ENCODE peak calls at places on chromosomes 7 and 10, in eight cellular contexts. I is Peyer's patch, T is GM13977, V is AG10803, A is ovary, N is MM.1S, L is tibial artery, Y is mucosa of descending colon. O is an unnamed sample.

GRCh38 chr10:27745719-27746363 is at the start of gene MKX:
- DNase-seq in T (no peak), L (peak), I (peak), V (peak), A (peak), N (no peak), Y (peak), O (peak)

GRCh38 chr7:116210345-116211005 is at the start of gene TES:
- DNase-seq in N (peak), L (peak), V (peak), Y (peak), T (peak), I (peak), A (peak), O (peak)

GRCh38 chr7:36228039-36228438 is 75.0 kb downstream of the EEPD1 start:
- DNase-seq in T (no peak), Y (no peak), A (no peak), L (no peak), N (no peak), I (no peak), V (peak), O (no peak)

GRCh38 chr7:128861957-128862570 is 592 bp upstream of the ATP6V1F start:
- DNase-seq in I (no peak), L (no peak), T (no peak), V (no peak), N (no peak), Y (no peak), A (no peak), O (no peak)

GRCh38 chr7:148501707-148502139 is 88.8 kb upstream of the C7orf33 start:
- DNase-seq in A (no peak), T (no peak), Y (no peak), I (peak), V (no peak), N (peak), L (no peak), O (peak)

GRCh38 chr7:130150587-130150986 is 54.6 kb downstream of the TMEM209 start:
- DNase-seq in L (no peak), N (peak), V (no peak), A (no peak), I (peak), Y (no peak), T (no peak), O (no peak)

GRCh38 chr10:85623342-85623741 is 743.3 kb downstream of the GRID1 start:
- DNase-seq in V (no peak), Y (no peak), L (no peak), T (no peak), I (no peak), N (no peak), A (no peak), O (no peak)

GRCh38 chr10:97771913-97772823 is at the start of gene SFRP5:
- DNase-seq in L (no peak), Y (no peak), T (no peak), N (no peak), I (peak), A (no peak), V (no peak), O (no peak)

GRCh38 chr10:117374506-117375359 is 507 bp downstream of the PDZD8 start:
- DNase-seq in L (peak), Y (peak), N (peak), A (no peak), T (peak), V (peak), I (peak), O (peak)

GRCh38 chr7:43646603-43647313 is 63.9 kb downstream of the STK17A start:
- DNase-seq in N (peak), T (no peak), I (no peak), A (no peak), Y (no peak), L (no peak), V (peak), O (no peak)

GRCh38 chr10:33320288-33320687 is 14.2 kb downstream of the NRP1 start:
- DNase-seq in Y (no peak), A (no peak), T (no peak), N (no peak), V (no peak), I (no peak), L (no peak), O (no peak)

GRCh38 chr7:76191783-76192240 is 9.9 kb upstream of the SRRM3 start:
- DNase-seq in N (no peak), L (no peak), Y (no peak), V (peak), A (no peak), I (no peak), T (no peak), O (no peak)

GRCh38 chr7:102326156-102326914 is 29.9 kb downstream of the SPDYE6 start:
- DNase-seq in T (peak), L (no peak), I (no peak), N (no peak), V (no peak), Y (no peak), A (no peak), O (no peak)

GRCh38 chr7:102331536-102332275 is 24.5 kb downstream of the SPDYE6 start:
- DNase-seq in A (no peak), N (no peak), Y (no peak), L (no peak), T (peak), I (no peak), V (no peak), O (no peak)
- TF ChIP-seq CTCF in A (no peak), N (no peak), Y (no peak), L (no peak), T (no peak), I (no peak), V (no peak), O (no peak)

GRCh38 chr7:139230484-139230773 is 608 bp upstream of the UBN2 start:
- DNase-seq in I (no peak), V (no peak), L (no peak), A (no peak), T (peak), Y (no peak), N (no peak), O (no peak)
- TF ChIP-seq CTCF in I (no peak), V (no peak), L (no peak), A (no peak), T (no peak), Y (no peak), N (no peak), O (no peak)

DNA sequence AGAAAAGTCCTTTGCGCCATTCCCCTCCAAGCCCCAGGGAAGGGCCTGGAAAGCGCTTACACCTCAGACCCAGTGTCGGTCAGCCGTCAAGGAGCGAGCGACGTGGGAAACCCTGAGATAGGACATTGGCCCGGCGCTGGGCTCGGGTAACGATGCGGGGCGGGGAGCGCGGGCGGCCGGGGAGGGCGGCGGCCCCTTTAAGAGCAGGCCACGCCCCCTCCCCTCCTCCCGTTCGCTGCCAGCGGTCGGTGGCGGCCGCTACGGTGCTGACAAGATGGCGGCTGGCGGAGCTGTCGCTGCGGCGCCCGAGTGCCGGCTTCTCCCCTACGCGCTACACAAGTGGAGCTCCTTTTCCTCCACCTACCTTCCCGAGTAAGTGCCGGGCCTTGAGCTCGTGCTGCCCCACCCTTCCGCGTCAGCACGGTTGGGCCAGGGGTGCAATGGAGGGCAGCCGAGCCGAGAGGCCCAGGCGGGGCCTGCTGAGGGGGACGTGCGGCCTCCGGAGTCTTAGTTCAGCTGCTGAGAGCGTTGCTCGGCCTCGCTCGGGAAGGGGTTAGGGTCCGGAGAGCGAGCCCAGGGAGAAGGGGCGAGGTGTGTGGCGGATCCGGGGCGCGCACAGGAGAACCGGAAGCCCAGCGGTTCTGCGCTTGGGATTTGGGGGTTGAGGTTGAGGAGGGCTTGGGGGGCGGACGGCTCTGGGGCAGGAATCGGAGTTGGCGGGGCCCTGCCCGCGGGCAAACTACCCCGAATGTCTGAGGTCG is at the start of gene MKLN1:
- DNase-seq in Y (peak), N (peak), A (peak), T (peak), V (peak), I (peak), L (peak), O (peak)
- TF ChIP-seq CTCF in Y (no peak), N (no peak), A (no peak), T (no peak), V (no peak), I (no peak), L (no peak), O (no peak)

GRCh38 chr10:113922787-113923570 is 68.5 kb downstream of the NHLRC2 start:
- DNase-seq in N (no peak), Y (no peak), L (no peak), I (no peak), T (no peak), V (no peak), A (no peak), O (no peak)
- TF ChIP-seq CTCF in N (no peak), Y (no peak), L (no peak), I (no peak), T (peak), V (no peak), A (no peak), O (no peak)

GRCh38 chr7:81482600-81483186 is 287.2 kb downstream of the HGF start:
- DNase-seq in A (no peak), Y (no peak), V (peak), T (peak), N (peak), L (no peak), I (no peak), O (no peak)
- TF ChIP-seq CTCF in A (peak), Y (peak), V (peak), T (peak), N (peak), L (peak), I (peak), O (peak)

DNA sequence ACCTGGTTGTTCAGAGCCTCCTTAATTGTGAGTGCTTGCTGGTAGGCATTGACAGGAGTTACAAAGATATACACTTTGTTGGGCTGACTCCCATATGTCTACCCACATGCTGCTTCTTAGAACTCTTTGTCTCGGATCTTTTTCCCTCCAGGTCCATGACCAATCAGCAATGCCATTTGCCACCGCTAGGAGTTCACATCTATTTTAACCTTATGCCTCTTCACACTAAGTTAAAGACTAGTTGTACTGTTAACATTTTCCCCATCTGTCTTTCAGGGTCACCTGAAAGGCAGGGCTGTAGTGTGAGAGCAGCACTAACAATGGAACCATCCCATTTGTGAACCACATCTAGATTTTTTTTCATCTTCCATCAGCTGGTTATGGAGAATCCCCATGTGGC is 226.7 kb upstream of the NPY start:
- DNase-seq in V (no peak), L (no peak), T (no peak), Y (no peak), N (no peak), A (no peak), I (no peak), O (no peak)
- TF ChIP-seq CTCF in V (no peak), L (no peak), T (no peak), Y (no peak), N (peak), A (no peak), I (no peak), O (no peak)

GRCh38 chr7:55288070-55288824 is 76.9 kb upstream of the LANCL2 start:
- DNase-seq in L (no peak), A (no peak), N (no peak), T (no peak), I (no peak), V (no peak), Y (no peak), O (no peak)
- TF ChIP-seq CTCF in L (no peak), A (no peak), N (no peak), T (peak), I (no peak), V (no peak), Y (no peak), O (no peak)

GRCh38 chr7:107386543-107386900 is 83.3 kb upstream of the GPR22 start:
- DNase-seq in I (no peak), Y (no peak), T (no peak), L (no peak), V (no peak), N (no peak), A (no peak), O (no peak)

GRCh38 chr7:107388604-107389003 is 81.3 kb upstream of the GPR22 start:
- DNase-seq in N (no peak), T (no peak), I (no peak), A (no peak), V (no peak), L (no peak), Y (no peak), O (no peak)

GRCh38 chr7:107387573-107388219 is 82.2 kb upstream of the GPR22 start:
- DNase-seq in T (no peak), V (peak), A (no peak), N (no peak), Y (no peak), L (peak), I (no peak), O (no peak)

GRCh38 chr7:107384025-107384424 is 85.8 kb upstream of the GPR22 start:
- DNase-seq in A (no peak), N (no peak), Y (no peak), V (no peak), L (no peak), T (no peak), I (no peak), O (no peak)

GRCh38 chr7:107387077-107387476 is 82.8 kb upstream of the GPR22 start:
- DNase-seq in L (peak), T (no peak), A (no peak), I (no peak), N (no peak), V (peak), Y (peak), O (no peak)
- TF ChIP-seq CTCF in L (peak), T (no peak), A (no peak), I (no peak), N (no peak), V (no peak), Y (no peak), O (no peak)

O was measured in stomach.